ENCODE peak calls at places on chromosomes 5 and 9, in seven cellular contexts. N is T follicular helper cell; H is AG09309; C is stimulated activated naive CD8-positive, alpha-beta T cell treated with anti-CD3 and anti-CD28 coated beads, Interleukin-15, amount 100 ng/mL, for 72 hours; B is PC-3; D is Panc1; P is dermis blood vessel endothelial cell. W is an unnamed sample.

GRCh38 chr9:128587453-128587852 is 35.1 kb downstream of the SPTAN1 start:
- DNase-seq in N (peak), H (no peak), C (peak), B (no peak), D (no peak), P (no peak), W (no peak)

GRCh38 chr9:129287595-129288305 is 109.7 kb upstream of the IER5L start:
- DNase-seq in N (no peak), H (no peak), C (no peak), B (no peak), D (no peak), P (no peak), W (no peak)

GRCh38 chr9:112925058-112925641 is 34.5 kb upstream of the SLC46A2 start:
- DNase-seq in N (no peak), H (no peak), C (peak), B (peak), D (no peak), P (peak), W (peak)

GRCh38 chr5:138725153-138725884 is 27.9 kb upstream of the CTNNA1 start:
- DNase-seq in N (no peak), H (peak), C (no peak), B (peak), D (no peak), P (peak), W (peak)

GRCh38 chr9:112380771-112381181 is 868 bp downstream of the HSDL2 start:
- DNase-seq in N (no peak), H (no peak), C (peak), B (peak), D (no peak), P (peak), W (peak)

GRCh38 chr9:16371306-16371705 is 499.2 kb downstream of the BNC2 start:
- DNase-seq in N (no peak), H (no peak), C (no peak), B (no peak), D (no peak), P (no peak), W (no peak)

GRCh38 chr9:974064-974992 is 2.1 kb upstream of the DMRT3 start:
- DNase-seq in N (no peak), H (no peak), C (no peak), B (no peak), D (no peak), P (no peak), W (no peak)

GRCh38 chr9:21904776-21905175 is 89.4 kb downstream of the CDKN2A start:
- DNase-seq in N (no peak), H (no peak), C (no peak), B (peak), D (no peak), P (no peak), W (no peak)

GRCh38 chr9:28056006-28056405 is 482.7 kb upstream of the C9orf72 start:
- DNase-seq in N (no peak), H (no peak), C (no peak), B (no peak), D (no peak), P (no peak), W (no peak)

GRCh38 chr9:37001461-37001860 is 32.6 kb downstream of the PAX5 start:
- DNase-seq in N (no peak), H (no peak), C (no peak), B (no peak), D (no peak), P (no peak), W (no peak)

GRCh38 chr5:57878301-57878722 is 395.7 kb upstream of the ACTBL2 start:
- DNase-seq in N (no peak), H (no peak), C (no peak), B (no peak), D (no peak), P (no peak), W (no peak)

GRCh38 chr5:55903121-55903701 is 52.1 kb downstream of the IL31RA start:
- DNase-seq in N (peak), H (no peak), C (peak), B (no peak), D (no peak), P (peak), W (peak)

GRCh38 chr9:136345281-136346156 is 18.0 kb downstream of the DNLZ start:
- DNase-seq in N (no peak), H (no peak), C (no peak), B (peak), D (no peak), P (peak), W (no peak)

GRCh38 chr9:130995399-130995941 is 13.5 kb upstream of the LAMC3 start:
- DNase-seq in N (no peak), H (no peak), C (no peak), B (peak), D (no peak), P (peak), W (no peak)

GRCh38 chr9:14351206-14351605 is 37.3 kb upstream of the NFIB start:
- DNase-seq in N (no peak), H (no peak), C (no peak), B (no peak), D (no peak), P (peak), W (no peak)

GRCh38 chr5:150124111-150124557 is 31.5 kb downstream of the PDGFRB start:
- DNase-seq in N (no peak), H (no peak), C (no peak), B (no peak), D (no peak), P (no peak), W (no peak)

GRCh38 chr9:35279946-35280345 is 118.1 kb downstream of the UNC13B start:
- DNase-seq in N (no peak), H (no peak), C (no peak), B (no peak), D (no peak), P (no peak), W (no peak)

GRCh38 chr9:132670816-132671371 is 630 bp downstream of the GTF3C4 start:
- DNase-seq in N (peak), H (no peak), C (peak), B (peak), D (no peak), P (peak), W (peak)

GRCh38 chr9:27361401-27361953 is 64.5 kb upstream of the EQTN start:
- DNase-seq in N (no peak), H (no peak), C (no peak), B (no peak), D (no peak), P (no peak), W (no peak)

GRCh38 chr5:110054240-110054639 is 364.5 kb downstream of the MAN2A1 start:
- DNase-seq in N (peak), H (no peak), C (peak), B (peak), D (no peak), P (peak), W (peak)

GRCh38 chr5:118468085-118468484 is 520.3 kb downstream of the DTWD2 start:
- DNase-seq in N (no peak), H (no peak), C (no peak), B (no peak), D (no peak), P (no peak), W (no peak)

GRCh38 chr9:121353246-121353975 is 16.6 kb downstream of the STOM start:
- DNase-seq in N (peak), H (no peak), C (peak), B (no peak), D (no peak), P (no peak), W (no peak)

GRCh38 chr5:6591671-6592288 is 41.1 kb downstream of the NSUN2 start:
- DNase-seq in N (no peak), H (no peak), C (no peak), B (no peak), D (no peak), P (no peak), W (no peak)

GRCh38 chr5:36300927-36301540 is 668 bp downstream of the RANBP3L start:
- DNase-seq in N (no peak), H (no peak), C (no peak), B (peak), D (no peak), P (no peak), W (peak)

W was measured in bronchial epithelial cell.